ENCODE peak calls at places on chromosomes 12 and 14, in six cellular contexts. K is testis, E is mesenchymal stem cell, S is suprapubic skin, X is upper lobe of right lung, N is PC-3. F is an unnamed sample. For H3K9me3, the result is how much of the 10 kb centered on the place peaks cover.

GRCh38 chr12:69284131-69284530 is 44.8 kb downstream of the CPSF6 start:
- DNase-seq in S (peak), N (peak), E (peak), K (peak), X (peak), F (peak)

GRCh38 chr12:79547735-79548347 is 142.9 kb downstream of the PAWR start:
- DNase-seq in X (no peak), E (peak), N (peak), K (peak), S (no peak), F (peak)

GRCh38 chr12:40219760-40220159 is 5.0 kb upstream of the LRRK2 start:
- DNase-seq in E (no peak), K (no peak), S (no peak), N (no peak), X (no peak), F (no peak)

GRCh38 chr12:101165319-101165718 is 44.7 kb downstream of the SLC5A8 start:
- DNase-seq in K (no peak), E (no peak), X (no peak), N (no peak), S (no peak), F (no peak)

GRCh38 chr12:19616781-19617180 is 177.5 kb downstream of the AEBP2 start:
- DNase-seq in N (no peak), S (no peak), X (no peak), K (no peak), E (no peak), F (no peak)

GRCh38 chr12:120761581-120761980 is 36.0 kb downstream of the ACADS start:
- DNase-seq in E (peak), N (no peak), K (no peak), X (no peak), S (no peak), F (no peak)

GRCh38 chr12:111699-112591 is 45.4 kb downstream of the IQSEC3 start:
- DNase-seq in K (no peak), N (no peak), E (no peak), S (no peak), X (peak), F (no peak)

GRCh38 chr12:40225337-40225983 is 663 bp downstream of the LRRK2 start:
- DNase-seq in K (no peak), X (no peak), S (no peak), N (no peak), E (no peak), F (no peak)

GRCh38 chr12:69442894-69443293 is 27.3 kb upstream of the FRS2 start:
- DNase-seq in N (peak), E (no peak), S (no peak), X (no peak), K (no peak), F (no peak)

GRCh38 chr12:75954076-75954475 is 77.5 kb downstream of the PHLDA1 start:
- DNase-seq in N (peak), K (no peak), S (no peak), X (no peak), E (peak), F (no peak)

GRCh38 chr12:47032644-47033043 is 46.8 kb upstream of the PCED1B start:
- DNase-seq in S (no peak), X (no peak), E (peak), K (no peak), N (peak), F (no peak)

GRCh38 chr12:28568709-28569108 is 378.5 kb downstream of the CCDC91 start:
- DNase-seq in E (no peak), K (no peak), S (no peak), X (no peak), N (no peak), F (peak)

GRCh38 chr12:122205590-122205925 is 2.0 kb downstream of the B3GNT4 start:
- DNase-seq in X (peak), N (no peak), K (no peak), E (no peak), S (peak), F (no peak)

GRCh38 chr12:24997970-24998582 is 49.2 kb upstream of the BCAT1 start:
- DNase-seq in N (no peak), S (no peak), K (no peak), E (peak), X (no peak), F (no peak)

GRCh38 chr14:104776961-104777807 is 18.4 kb downstream of the AKT1 start:
- DNase-seq in E (no peak), S (no peak), K (no peak), N (no peak), X (no peak), F (no peak)

GRCh38 chr14:38199076-38199475 is 8.6 kb upstream of the SSTR1 start:
- DNase-seq in X (no peak), E (no peak), N (no peak), K (no peak), S (no peak), F (no peak)

GRCh38 chr14:101471723-101472517 is 89.4 kb upstream of the DIO3 start:
- DNase-seq in X (peak), E (no peak), S (peak), N (no peak), K (no peak), F (no peak)

GRCh38 chr12:30926243-30927209 is at the start of gene TSPAN11:
- DNase-seq in N (no peak), K (peak), X (no peak), S (peak), E (peak), F (peak)

GRCh38 chr12:116454950-116455447 is 104.2 kb upstream of the MAP1LC3B2 start:
- DNase-seq in S (no peak), X (no peak), N (peak), E (peak), K (no peak), F (no peak)

GRCh38 chr12:67593041-67593870 is 55.3 kb upstream of the DYRK2 start:
- DNase-seq in N (peak), X (no peak), S (no peak), K (no peak), E (peak), F (no peak)

GRCh38 chr14:74620497-74620921 is 8.5 kb upstream of the LTBP2 start:
- DNase-seq in E (peak), X (no peak), N (peak), S (no peak), K (no peak), F (no peak)

GRCh38 chr12:107091989-107092641 is 1.2 kb downstream of the CRY1 start:
- DNase-seq in N (peak), E (peak), S (no peak), X (no peak), K (peak), F (peak)

GRCh38 chr14:41229824-41230223 is 376.9 kb upstream of the LRFN5 start:
- DNase-seq in S (no peak), E (no peak), K (no peak), N (no peak), X (no peak), F (no peak)

GRCh38 chr12:123471374-123472068 is 13.6 kb downstream of the SNRNP35 start:
- DNase-seq in X (no peak), N (no peak), S (no peak), E (peak), K (peak), F (no peak)

GRCh38 chr14:85911044-85911443 is 381.1 kb downstream of the FLRT2 start:
- DNase-seq in N (no peak), S (no peak), X (no peak), K (no peak), E (no peak), F (no peak)
- H3K9me3 ChIP-seq in N (under half), S (under half), X (under half), K (under half), E (under half), F (under half)

DNA sequence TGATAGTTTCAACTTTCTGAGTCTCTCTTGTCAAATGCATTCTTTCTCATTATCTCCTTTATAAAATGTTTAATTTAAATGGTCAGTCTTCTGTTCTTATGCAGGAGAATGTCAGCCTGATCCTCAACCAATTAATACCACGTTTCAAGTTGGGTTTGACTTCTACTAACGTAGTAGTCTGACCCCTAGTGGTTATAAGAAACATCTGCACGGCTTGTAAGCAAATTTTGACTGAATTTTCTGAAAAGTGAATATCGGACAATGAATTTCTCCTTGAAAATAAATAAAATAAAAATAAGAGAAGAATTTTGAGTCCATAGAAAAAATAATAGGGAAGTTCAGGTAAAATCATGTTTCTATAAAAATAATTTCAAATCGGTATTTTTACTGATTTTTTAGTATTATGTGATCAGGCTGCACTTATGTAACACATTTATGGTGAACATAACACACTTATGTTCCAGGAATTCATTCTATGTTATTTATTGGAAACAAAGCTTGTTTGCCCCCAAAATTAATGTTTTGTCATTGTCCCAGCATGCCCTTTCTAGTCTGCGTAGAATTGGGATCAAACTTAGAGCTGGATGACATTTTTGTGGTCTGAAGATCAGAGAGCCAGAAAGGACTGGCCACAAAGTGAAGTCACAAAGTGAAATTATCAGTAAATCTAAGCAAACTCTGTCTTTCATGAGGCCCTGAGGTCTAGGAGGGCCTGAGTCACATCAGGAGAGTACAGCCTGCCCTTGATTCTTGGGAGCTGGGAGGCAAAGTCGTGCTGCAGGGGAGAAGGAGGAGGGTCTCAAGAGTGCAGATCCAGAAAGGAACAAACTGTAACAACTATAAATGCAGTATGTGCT is 101.2 kb upstream of the STXBP6 start:
- DNase-seq in S (no peak), N (peak), K (no peak), X (no peak), E (peak), F (no peak)
- H3K4me3 ChIP-seq in S (no peak), N (no peak), K (no peak), X (no peak), E (no peak), F (no peak)

GRCh38 chr12:132942611-132943010 is 13.5 kb downstream of the ZNF605 start:
- DNase-seq in N (no peak), S (no peak), K (no peak), X (no peak), E (no peak), F (no peak)
- H3K9me3 ChIP-seq in N (under half), S (half or more), K (under half), X (half or more), E (half or more), F (under half)

DNA sequence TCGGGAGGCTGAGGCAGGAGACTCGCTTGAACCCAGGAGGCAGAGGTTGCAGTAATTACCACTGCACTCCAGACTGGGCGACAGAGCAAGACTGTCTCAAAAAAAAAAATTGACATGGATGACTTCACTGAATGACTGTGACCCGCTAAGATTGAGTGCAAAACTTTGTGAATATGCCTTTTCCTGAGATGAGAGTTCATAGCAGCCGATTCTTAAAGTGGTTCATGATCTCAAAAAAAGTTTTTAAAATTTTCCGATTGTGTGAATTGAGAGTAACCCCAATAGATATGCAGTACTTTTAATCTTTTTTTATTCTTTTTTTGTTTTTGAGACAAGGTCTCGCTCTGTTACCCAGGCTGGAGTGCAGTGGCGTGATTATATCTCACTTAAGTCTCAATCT is 1.2 kb downstream of the TCTN1 start:
- DNase-seq in S (no peak), K (no peak), X (no peak), N (no peak), E (no peak), F (no peak)
- H3K4me3 ChIP-seq in S (no peak), K (peak), X (no peak), N (no peak), E (no peak), F (no peak)